ENCODE peak calls at places on chromosome 9, in nine cellular contexts. One of them, this sample, is unnamed.
A peak's percentile ranks its signal among the peaks of the same experiment; 100 is the strongest.

GRCh38 chr9:35792044-35792813 is 838 bp downstream of the NPR2 start:
- DNase-seq in transverse colon: no peak
- DNase-seq in Peyer's patch: no peak
- DNase-seq in esophagus squamous epithelium: no peak
- DNase-seq in IMR-90: no peak
- DNase-seq in uterus: peak; percentile 30
- DNase-seq in HCT116: no peak
- DNase-seq in ovary: peak; percentile 51
- DNase-seq in A549: no peak
- DNase-seq in this sample: no peak

GRCh38 chr9:37621299-37621934 is 29.0 kb upstream of the TOMM5 start:
- DNase-seq in transverse colon: no peak
- DNase-seq in Peyer's patch: no peak
- DNase-seq in esophagus squamous epithelium: no peak
- DNase-seq in IMR-90: no peak
- DNase-seq in uterus: no peak
- DNase-seq in HCT116: no peak
- DNase-seq in ovary: no peak
- DNase-seq in A549: no peak
- DNase-seq in this sample: no peak

GRCh38 chr9:122318284-122318683 is 52.5 kb upstream of the PTGS1 start:
- DNase-seq in transverse colon: no peak
- DNase-seq in Peyer's patch: no peak
- DNase-seq in esophagus squamous epithelium: no peak
- DNase-seq in IMR-90: no peak
- DNase-seq in uterus: no peak
- DNase-seq in HCT116: no peak
- DNase-seq in ovary: no peak
- DNase-seq in A549: no peak
- DNase-seq in this sample: no peak

GRCh38 chr9:113566712-113567071 is 103.2 kb downstream of the RGS3 start:
- DNase-seq in transverse colon: no peak
- DNase-seq in Peyer's patch: no peak
- DNase-seq in esophagus squamous epithelium: no peak
- DNase-seq in IMR-90: no peak
- DNase-seq in uterus: peak; percentile 25
- DNase-seq in HCT116: no peak
- DNase-seq in ovary: no peak
- DNase-seq in A549: no peak
- DNase-seq in this sample: no peak

GRCh38 chr9:111691686-111692329 is 30.4 kb downstream of the GNG10 start:
- DNase-seq in transverse colon: no peak
- DNase-seq in Peyer's patch: no peak
- DNase-seq in esophagus squamous epithelium: no peak
- DNase-seq in IMR-90: peak; percentile 48
- DNase-seq in uterus: no peak
- DNase-seq in HCT116: peak; percentile 24
- DNase-seq in ovary: no peak
- DNase-seq in A549: peak; percentile 16
- DNase-seq in this sample: peak; percentile 41

GRCh38 chr9:119218293-119218692 is 150.9 kb downstream of the BRINP1 start:
- DNase-seq in transverse colon: no peak
- DNase-seq in Peyer's patch: no peak
- DNase-seq in esophagus squamous epithelium: no peak
- DNase-seq in IMR-90: no peak
- DNase-seq in uterus: no peak
- DNase-seq in HCT116: no peak
- DNase-seq in ovary: no peak
- DNase-seq in A549: no peak
- DNase-seq in this sample: no peak

GRCh38 chr9:91522496-91522895 is 98.9 kb upstream of the NFIL3 start:
- DNase-seq in transverse colon: no peak
- DNase-seq in Peyer's patch: no peak
- DNase-seq in esophagus squamous epithelium: no peak
- DNase-seq in IMR-90: peak; percentile 50
- DNase-seq in uterus: no peak
- DNase-seq in HCT116: no peak
- DNase-seq in ovary: no peak
- DNase-seq in A549: no peak
- DNase-seq in this sample: no peak

GRCh38 chr9:111937781-111938426 is 41.3 kb downstream of the UGCG start:
- DNase-seq in transverse colon: peak; percentile 51
- DNase-seq in Peyer's patch: no peak
- DNase-seq in esophagus squamous epithelium: no peak
- DNase-seq in IMR-90: peak; percentile 83
- DNase-seq in uterus: peak; percentile 32
- DNase-seq in HCT116: no peak
- DNase-seq in ovary: no peak
- DNase-seq in A549: no peak
- DNase-seq in this sample: no peak

GRCh38 chr9:35688558-35689350 is 971 bp downstream of the TPM2 start:
- DNase-seq in transverse colon: no peak
- DNase-seq in Peyer's patch: no peak
- DNase-seq in esophagus squamous epithelium: no peak
- DNase-seq in IMR-90: peak; percentile 92
- DNase-seq in uterus: no peak
- DNase-seq in HCT116: peak; percentile 33
- DNase-seq in ovary: no peak
- DNase-seq in A549: no peak
- DNase-seq in this sample: no peak

GRCh38 chr9:114718801-114719221 is 36.8 kb upstream of the TEX48 start:
- DNase-seq in transverse colon: peak; percentile 35
- DNase-seq in Peyer's patch: no peak
- DNase-seq in esophagus squamous epithelium: no peak
- DNase-seq in IMR-90: no peak
- DNase-seq in uterus: no peak
- DNase-seq in HCT116: peak; percentile 88
- DNase-seq in ovary: no peak
- DNase-seq in A549: no peak
- DNase-seq in this sample: no peak

GRCh38 chr9:26947736-26948135 is 694 bp upstream of the PLAA start:
- DNase-seq in transverse colon: no peak
- DNase-seq in Peyer's patch: no peak
- DNase-seq in esophagus squamous epithelium: no peak
- DNase-seq in IMR-90: no peak
- DNase-seq in uterus: no peak
- DNase-seq in HCT116: no peak
- DNase-seq in ovary: no peak
- DNase-seq in A549: no peak
- DNase-seq in this sample: peak; percentile 79

GRCh38 chr9:72855890-72856523 is 96.8 kb downstream of the ALDH1A1 start:
- DNase-seq in transverse colon: no peak
- DNase-seq in Peyer's patch: no peak
- DNase-seq in esophagus squamous epithelium: no peak
- DNase-seq in IMR-90: no peak
- DNase-seq in uterus: no peak
- DNase-seq in HCT116: no peak
- DNase-seq in ovary: no peak
- DNase-seq in A549: no peak
- DNase-seq in this sample: no peak

GRCh38 chr9:976805-977360 is 428 bp downstream of the DMRT3 start:
- DNase-seq in transverse colon: no peak
- DNase-seq in Peyer's patch: no peak
- DNase-seq in esophagus squamous epithelium: no peak
- DNase-seq in IMR-90: no peak
- DNase-seq in uterus: no peak
- DNase-seq in HCT116: no peak
- DNase-seq in ovary: no peak
- DNase-seq in A549: peak; percentile 30
- DNase-seq in this sample: no peak

GRCh38 chr9:18327106-18327505 is 146.8 kb upstream of the ADAMTSL1 start:
- DNase-seq in transverse colon: no peak
- DNase-seq in Peyer's patch: no peak
- DNase-seq in esophagus squamous epithelium: no peak
- DNase-seq in IMR-90: no peak
- DNase-seq in uterus: no peak
- DNase-seq in HCT116: no peak
- DNase-seq in ovary: no peak
- DNase-seq in A549: no peak
- DNase-seq in this sample: no peak

GRCh38 chr9:126705767-126706697 is 92.3 kb downstream of the LMX1B start:
- DNase-seq in transverse colon: peak; percentile 74
- DNase-seq in Peyer's patch: peak; percentile 80
- DNase-seq in esophagus squamous epithelium: no peak
- DNase-seq in IMR-90: peak; percentile 11
- DNase-seq in uterus: peak; percentile 20
- DNase-seq in HCT116: peak; percentile 40
- DNase-seq in ovary: peak; percentile 29
- DNase-seq in A549: peak; percentile 79
- DNase-seq in this sample: peak; percentile 41

GRCh38 chr9:4743131-4743875 is 2.3 kb upstream of the AK3 start:
- DNase-seq in transverse colon: no peak
- DNase-seq in Peyer's patch: no peak
- DNase-seq in esophagus squamous epithelium: no peak
- DNase-seq in IMR-90: no peak
- DNase-seq in uterus: no peak
- DNase-seq in HCT116: no peak
- DNase-seq in ovary: no peak
- DNase-seq in A549: no peak
- DNase-seq in this sample: no peak

GRCh38 chr9:97411789-97412627 is at the start of gene TDRD7:
- DNase-seq in transverse colon: peak; percentile 93
- DNase-seq in Peyer's patch: peak; percentile 97
- DNase-seq in esophagus squamous epithelium: peak; percentile 44
- DNase-seq in IMR-90: peak; percentile 75
- DNase-seq in uterus: peak; percentile 92
- DNase-seq in HCT116: peak; percentile 61
- DNase-seq in ovary: peak; percentile 94
- DNase-seq in A549: peak; percentile 76
- DNase-seq in this sample: peak; percentile 95

GRCh38 chr9:78654324-78654723 is 357.4 kb downstream of the PSAT1 start:
- DNase-seq in transverse colon: no peak
- DNase-seq in Peyer's patch: no peak
- DNase-seq in esophagus squamous epithelium: no peak
- DNase-seq in IMR-90: no peak
- DNase-seq in uterus: no peak
- DNase-seq in HCT116: no peak
- DNase-seq in ovary: no peak
- DNase-seq in A549: no peak
- DNase-seq in this sample: no peak

GRCh38 chr9:93586290-93587057 is 10.1 kb downstream of the PHF2 start:
- DNase-seq in transverse colon: no peak
- DNase-seq in Peyer's patch: no peak
- DNase-seq in esophagus squamous epithelium: no peak
- DNase-seq in IMR-90: no peak
- DNase-seq in uterus: no peak
- DNase-seq in HCT116: no peak
- DNase-seq in ovary: peak; percentile 12
- DNase-seq in A549: no peak
- DNase-seq in this sample: no peak

GRCh38 chr9:128113526-128114325 is 13.8 kb downstream of the PTGES2 start:
- DNase-seq in transverse colon: peak; percentile 34
- DNase-seq in Peyer's patch: peak; percentile 55
- DNase-seq in esophagus squamous epithelium: no peak
- DNase-seq in IMR-90: no peak
- DNase-seq in uterus: no peak
- DNase-seq in HCT116: no peak
- DNase-seq in ovary: no peak
- DNase-seq in A549: no peak
- DNase-seq in this sample: no peak
- TF ChIP-seq POLR2A in transverse colon: peak; percentile 23
- TF ChIP-seq POLR2A in Peyer's patch: peak; percentile 20
- TF ChIP-seq POLR2A in esophagus squamous epithelium: no peak
- TF ChIP-seq POLR2A in IMR-90: no peak
- TF ChIP-seq POLR2A in uterus: no peak
- TF ChIP-seq POLR2A in HCT116: no peak
- TF ChIP-seq POLR2A in ovary: no peak
- TF ChIP-seq POLR2A in A549: no peak
- TF ChIP-seq POLR2A in this sample: no peak

GRCh38 chr9:96020822-96021615 is 145.5 kb downstream of the ERCC6L2 start:
- DNase-seq in transverse colon: peak; percentile 33
- DNase-seq in Peyer's patch: peak; percentile 66
- DNase-seq in esophagus squamous epithelium: no peak
- DNase-seq in IMR-90: no peak
- DNase-seq in uterus: no peak
- DNase-seq in HCT116: no peak
- DNase-seq in ovary: peak; percentile 63
- DNase-seq in A549: no peak
- DNase-seq in this sample: peak; percentile 27
- TF ChIP-seq POLR2A in transverse colon: peak; percentile 27
- TF ChIP-seq POLR2A in Peyer's patch: no peak
- TF ChIP-seq POLR2A in esophagus squamous epithelium: no peak
- TF ChIP-seq POLR2A in IMR-90: no peak
- TF ChIP-seq POLR2A in uterus: peak; percentile 34
- TF ChIP-seq POLR2A in HCT116: no peak
- TF ChIP-seq POLR2A in ovary: no peak
- TF ChIP-seq POLR2A in A549: no peak
- TF ChIP-seq POLR2A in this sample: no peak

DNA sequence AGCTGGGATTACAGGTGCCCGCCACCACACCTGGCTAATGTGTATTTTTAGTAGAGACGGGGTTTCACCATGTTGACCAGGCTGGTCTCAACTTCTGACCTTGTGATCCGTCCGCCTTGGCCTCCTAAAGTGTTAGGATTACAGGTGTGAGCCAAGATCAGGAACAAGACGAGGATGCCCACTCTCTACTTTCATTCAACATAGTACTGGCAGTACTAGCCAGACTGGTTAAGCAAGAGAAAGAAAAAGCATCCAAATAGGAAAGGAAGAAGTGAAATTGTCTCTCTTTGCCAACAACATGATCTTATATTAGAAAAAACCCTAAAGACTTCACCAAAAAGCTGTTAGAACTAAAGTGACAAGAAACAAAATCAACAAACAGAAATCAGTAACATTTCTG is 7.4 kb upstream of the ENDOG start:
- DNase-seq in transverse colon: no peak
- DNase-seq in Peyer's patch: no peak
- DNase-seq in esophagus squamous epithelium: no peak
- DNase-seq in IMR-90: no peak
- DNase-seq in uterus: no peak
- DNase-seq in HCT116: no peak
- DNase-seq in ovary: no peak
- DNase-seq in A549: no peak
- DNase-seq in this sample: no peak
- TF ChIP-seq POLR2A in transverse colon: no peak
- TF ChIP-seq POLR2A in Peyer's patch: no peak
- TF ChIP-seq POLR2A in esophagus squamous epithelium: no peak
- TF ChIP-seq POLR2A in IMR-90: no peak
- TF ChIP-seq POLR2A in uterus: no peak
- TF ChIP-seq POLR2A in HCT116: no peak
- TF ChIP-seq POLR2A in ovary: no peak
- TF ChIP-seq POLR2A in A549: no peak
- TF ChIP-seq POLR2A in this sample: no peak

DNA sequence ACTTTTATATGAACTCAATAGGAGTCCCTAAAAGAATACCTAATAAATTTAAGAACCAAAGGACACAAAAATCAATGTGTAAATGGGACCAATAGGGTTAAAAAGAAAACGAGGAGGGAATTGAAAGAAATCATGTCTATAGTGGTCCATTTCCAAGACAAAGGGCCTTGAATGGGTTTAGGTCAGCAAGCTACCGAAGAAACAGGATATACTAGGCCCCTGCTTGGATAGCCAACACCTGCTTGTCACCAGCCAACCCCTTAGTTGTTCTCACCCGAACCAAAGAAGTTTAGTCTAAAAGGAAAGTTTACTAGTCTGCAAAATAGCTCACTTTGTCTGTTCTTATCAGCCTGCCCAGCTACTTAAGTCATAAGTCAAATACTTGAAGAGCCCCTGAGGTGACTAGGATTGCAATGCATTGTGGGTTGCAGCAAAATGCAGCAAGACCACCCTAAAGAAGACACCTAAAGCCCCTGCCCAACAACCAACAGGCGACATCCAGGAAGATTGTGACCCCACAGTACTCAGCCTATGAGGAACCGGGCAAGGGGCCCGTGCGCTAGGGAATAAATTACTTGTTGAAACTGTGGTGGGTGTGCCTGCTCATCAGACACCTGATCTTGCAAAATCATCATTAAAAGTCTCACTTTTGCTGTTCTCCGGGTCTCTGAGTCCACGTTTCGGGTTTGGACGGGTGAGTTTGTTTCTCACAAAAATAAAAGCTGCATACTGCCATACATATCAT is 183.9 kb upstream of the PPP1R26 start:
- DNase-seq in transverse colon: no peak
- DNase-seq in Peyer's patch: no peak
- DNase-seq in esophagus squamous epithelium: no peak
- DNase-seq in IMR-90: no peak
- DNase-seq in uterus: no peak
- DNase-seq in HCT116: no peak
- DNase-seq in ovary: no peak
- DNase-seq in A549: no peak
- DNase-seq in this sample: no peak
- TF ChIP-seq POLR2A in transverse colon: no peak
- TF ChIP-seq POLR2A in Peyer's patch: no peak
- TF ChIP-seq POLR2A in esophagus squamous epithelium: no peak
- TF ChIP-seq POLR2A in IMR-90: no peak
- TF ChIP-seq POLR2A in uterus: no peak
- TF ChIP-seq POLR2A in HCT116: no peak
- TF ChIP-seq POLR2A in ovary: no peak
- TF ChIP-seq POLR2A in A549: no peak
- TF ChIP-seq POLR2A in this sample: no peak

This sample was measured in erythroblast.